ENCODE peak calls at places on chromosomes 2 and 18, in five cellular contexts. One of them, this sample, is unnamed.

GRCh38 chr2:112155331-112156151 is 17.4 kb downstream of the FBLN7 start:
- DNase-seq in GM12878: no peak
- DNase-seq in HepG2: no peak
- DNase-seq in K562: no peak
- DNase-seq in SK-N-SH: no peak
- DNase-seq in this sample: no peak

GRCh38 chr18:46518438-46518837 is 138.6 kb downstream of the LOXHD1 start:
- DNase-seq in SK-N-SH: peak
- DNase-seq in GM12878: no peak
- DNase-seq in HepG2: peak
- DNase-seq in K562: no peak
- DNase-seq in this sample: no peak

GRCh38 chr2:39408351-39409136 is 28.5 kb downstream of the MAP4K3 start:
- DNase-seq in K562: no peak
- DNase-seq in SK-N-SH: no peak
- DNase-seq in GM12878: peak
- DNase-seq in HepG2: no peak
- DNase-seq in this sample: peak

GRCh38 chr2:95203911-95204310 is 3.4 kb upstream of the ZNF892 start:
- DNase-seq in SK-N-SH: no peak
- DNase-seq in K562: no peak
- DNase-seq in HepG2: no peak
- DNase-seq in GM12878: no peak
- DNase-seq in this sample: no peak

GRCh38 chr2:97969466-97970067 is 26.2 kb downstream of the TMEM131 start:
- DNase-seq in K562: no peak
- DNase-seq in SK-N-SH: no peak
- DNase-seq in GM12878: no peak
- DNase-seq in HepG2: peak
- DNase-seq in this sample: no peak

GRCh38 chr2:190805843-190806242 is 74.8 kb upstream of the GLS start:
- DNase-seq in K562: no peak
- DNase-seq in SK-N-SH: peak
- DNase-seq in GM12878: no peak
- DNase-seq in HepG2: no peak
- DNase-seq in this sample: no peak

GRCh38 chr2:42777883-42778805 is 14.2 kb upstream of the OXER1 start:
- DNase-seq in SK-N-SH: no peak
- DNase-seq in K562: no peak
- DNase-seq in HepG2: no peak
- DNase-seq in GM12878: no peak
- DNase-seq in this sample: no peak

GRCh38 chr2:9961014-9961413 is 9.5 kb downstream of the GRHL1 start:
- DNase-seq in K562: no peak
- DNase-seq in GM12878: no peak
- DNase-seq in HepG2: no peak
- DNase-seq in SK-N-SH: peak
- DNase-seq in this sample: no peak

GRCh38 chr2:240353944-240354343 is 81.5 kb upstream of the GPC1 start:
- DNase-seq in GM12878: no peak
- DNase-seq in K562: no peak
- DNase-seq in HepG2: no peak
- DNase-seq in SK-N-SH: peak
- DNase-seq in this sample: no peak

GRCh38 chr2:29892576-29892975 is 28.8 kb downstream of the ALK start:
- DNase-seq in SK-N-SH: no peak
- DNase-seq in K562: no peak
- DNase-seq in HepG2: no peak
- DNase-seq in GM12878: no peak
- DNase-seq in this sample: no peak

GRCh38 chr2:85248741-85249524 is 78.9 kb downstream of the TGOLN2 start:
- DNase-seq in HepG2: no peak
- DNase-seq in SK-N-SH: no peak
- DNase-seq in K562: no peak
- DNase-seq in GM12878: no peak
- DNase-seq in this sample: no peak

GRCh38 chr2:122478108-122478507 is 722.7 kb downstream of the TSN start:
- DNase-seq in SK-N-SH: no peak
- DNase-seq in GM12878: no peak
- DNase-seq in HepG2: no peak
- DNase-seq in K562: no peak
- DNase-seq in this sample: no peak

GRCh38 chr2:128605421-128605820 is 286.8 kb upstream of the HS6ST1 start:
- DNase-seq in HepG2: no peak
- DNase-seq in K562: no peak
- DNase-seq in GM12878: no peak
- DNase-seq in SK-N-SH: no peak
- DNase-seq in this sample: no peak

GRCh38 chr2:130372055-130372832 is 16.4 kb downstream of the PTPN18 start:
- DNase-seq in GM12878: no peak
- DNase-seq in K562: peak
- DNase-seq in HepG2: no peak
- DNase-seq in SK-N-SH: peak
- DNase-seq in this sample: peak

GRCh38 chr2:38116762-38117161 is 40.8 kb upstream of the CYP1B1 start:
- DNase-seq in K562: no peak
- DNase-seq in HepG2: no peak
- DNase-seq in SK-N-SH: no peak
- DNase-seq in GM12878: no peak
- DNase-seq in this sample: no peak

GRCh38 chr18:58381676-58382411 is 247.0 kb downstream of the ALPK2 start:
- DNase-seq in HepG2: no peak
- DNase-seq in SK-N-SH: no peak
- DNase-seq in K562: no peak
- DNase-seq in GM12878: no peak
- DNase-seq in this sample: no peak

GRCh38 chr2:54558188-54558975 is 102.3 kb downstream of the SPTBN1 start:
- DNase-seq in GM12878: no peak
- DNase-seq in SK-N-SH: peak
- DNase-seq in K562: peak
- DNase-seq in HepG2: peak
- DNase-seq in this sample: peak

GRCh38 chr2:162233197-162233596 is 10.0 kb downstream of the FAP start:
- DNase-seq in SK-N-SH: no peak
- DNase-seq in GM12878: no peak
- DNase-seq in K562: no peak
- DNase-seq in HepG2: no peak
- DNase-seq in this sample: peak

GRCh38 chr2:86087936-86088850 is 17.5 kb downstream of the POLR1A start:
- DNase-seq in HepG2: no peak
- DNase-seq in K562: peak
- DNase-seq in SK-N-SH: peak
- DNase-seq in GM12878: no peak
- DNase-seq in this sample: no peak

GRCh38 chr2:204722691-204723090 is 177.4 kb downstream of the PARD3B start:
- DNase-seq in GM12878: no peak
- DNase-seq in K562: no peak
- DNase-seq in HepG2: no peak
- DNase-seq in SK-N-SH: no peak
- DNase-seq in this sample: no peak

GRCh38 chr2:88081924-88082609 is 14.4 kb downstream of the SMYD1 start:
- DNase-seq in K562: no peak
- DNase-seq in HepG2: no peak
- DNase-seq in GM12878: no peak
- DNase-seq in SK-N-SH: no peak
- DNase-seq in this sample: no peak

GRCh38 chr2:198448803-198449202 is 644.4 kb downstream of the PLCL1 start:
- DNase-seq in GM12878: no peak
- DNase-seq in K562: no peak
- DNase-seq in SK-N-SH: no peak
- DNase-seq in HepG2: no peak
- DNase-seq in this sample: no peak

GRCh38 chr2:88187038-88187676 is 17.0 kb downstream of the THNSL2 start:
- DNase-seq in SK-N-SH: peak
- DNase-seq in HepG2: peak
- DNase-seq in K562: peak
- DNase-seq in GM12878: no peak
- DNase-seq in this sample: no peak

GRCh38 chr2:221377597-221377996 is 194.5 kb downstream of the EPHA4 start:
- DNase-seq in K562: no peak
- DNase-seq in GM12878: peak
- DNase-seq in SK-N-SH: no peak
- DNase-seq in HepG2: no peak
- DNase-seq in this sample: no peak

GRCh38 chr2:105836840-105837692 is 92.4 kb downstream of the NCK2 start:
- DNase-seq in K562: no peak
- DNase-seq in SK-N-SH: no peak
- DNase-seq in GM12878: no peak
- DNase-seq in HepG2: no peak
- DNase-seq in this sample: no peak

GRCh38 chr2:225282858-225283693 is 116.4 kb upstream of the NYAP2 start:
- DNase-seq in K562: peak
- DNase-seq in GM12878: no peak
- DNase-seq in HepG2: peak
- DNase-seq in SK-N-SH: peak
- DNase-seq in this sample: peak

GRCh38 chr2:135744761-135745314 is 3.2 kb downstream of the UBXN4 start:
- DNase-seq in SK-N-SH: peak
- DNase-seq in HepG2: peak
- DNase-seq in K562: peak
- DNase-seq in GM12878: no peak
- DNase-seq in this sample: peak

GRCh38 chr18:9971313-9971920 is 57.6 kb downstream of the VAPA start:
- DNase-seq in SK-N-SH: peak
- DNase-seq in HepG2: peak
- DNase-seq in GM12878: peak
- DNase-seq in K562: peak
- DNase-seq in this sample: peak

GRCh38 chr18:12657849-12658829 is at the start of gene SPIRE1:
- DNase-seq in SK-N-SH: peak
- DNase-seq in HepG2: peak
- DNase-seq in GM12878: no peak
- DNase-seq in K562: peak
- DNase-seq in this sample: peak

GRCh38 chr18:38930881-38931753 is 1365.5 kb upstream of the CELF4 start:
- DNase-seq in K562: no peak
- DNase-seq in HepG2: no peak
- DNase-seq in GM12878: no peak
- DNase-seq in SK-N-SH: no peak
- DNase-seq in this sample: no peak

GRCh38 chr2:210363261-210363660 is 48.3 kb upstream of the MYL1 start:
- DNase-seq in HepG2: peak
- DNase-seq in K562: no peak
- DNase-seq in SK-N-SH: no peak
- DNase-seq in GM12878: no peak
- DNase-seq in this sample: no peak
- TF ChIP-seq CTCF in HepG2: peak
- TF ChIP-seq CTCF in K562: no peak
- TF ChIP-seq CTCF in SK-N-SH: peak
- TF ChIP-seq CTCF in GM12878: peak
- TF ChIP-seq CTCF in this sample: no peak

GRCh38 chr2:63719052-63719451 is 122.6 kb upstream of the UGP2 start:
- DNase-seq in HepG2: no peak
- DNase-seq in K562: no peak
- DNase-seq in GM12878: no peak
- DNase-seq in SK-N-SH: no peak
- DNase-seq in this sample: no peak
- H3K27ac ChIP-seq in HepG2: no peak
- H3K27ac ChIP-seq in K562: no peak
- H3K27ac ChIP-seq in GM12878: no peak
- H3K27ac ChIP-seq in SK-N-SH: no peak
- H3K27ac ChIP-seq in this sample: no peak

DNA sequence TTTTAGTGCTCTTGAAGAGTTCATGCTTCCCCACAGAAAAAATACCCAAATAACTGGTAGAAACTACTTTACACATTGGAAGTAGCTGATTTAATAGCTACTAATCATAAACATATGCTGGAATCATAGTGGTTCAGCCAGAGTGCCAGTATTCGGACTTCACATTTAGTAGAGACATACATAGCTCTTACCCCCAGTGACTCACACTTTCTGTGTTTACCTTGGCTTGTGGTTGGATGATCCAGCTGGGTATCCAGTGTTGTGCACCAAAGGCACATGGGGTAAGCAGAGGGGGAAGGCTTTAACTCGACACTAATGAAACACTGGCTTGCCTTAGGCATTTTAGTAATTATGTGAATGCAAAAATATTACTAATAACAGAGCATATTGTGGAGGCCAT is 18.1 kb downstream of the ARHGAP28 start:
- DNase-seq in K562: no peak
- DNase-seq in GM12878: no peak
- DNase-seq in HepG2: no peak
- DNase-seq in SK-N-SH: no peak
- DNase-seq in this sample: no peak
- TF ChIP-seq GABPA in K562: no peak
- TF ChIP-seq GABPA in GM12878: no peak
- TF ChIP-seq GABPA in HepG2: no peak
- TF ChIP-seq GABPA in SK-N-SH: no peak
- TF ChIP-seq GABPA in this sample: no peak

GRCh38 chr18:26624443-26624842 is 76.1 kb upstream of the KCTD1 start:
- DNase-seq in HepG2: no peak
- DNase-seq in SK-N-SH: no peak
- DNase-seq in K562: no peak
- DNase-seq in GM12878: no peak
- DNase-seq in this sample: no peak

GRCh38 chr18:26617151-26617554 is 68.8 kb upstream of the KCTD1 start:
- DNase-seq in SK-N-SH: no peak
- DNase-seq in K562: no peak
- DNase-seq in HepG2: peak
- DNase-seq in GM12878: no peak
- DNase-seq in this sample: no peak

GRCh38 chr18:26618130-26618529 is 69.8 kb upstream of the KCTD1 start:
- DNase-seq in K562: no peak
- DNase-seq in HepG2: no peak
- DNase-seq in GM12878: no peak
- DNase-seq in SK-N-SH: no peak
- DNase-seq in this sample: no peak

GRCh38 chr18:26619350-26619749 is 71.0 kb upstream of the KCTD1 start:
- DNase-seq in HepG2: no peak
- DNase-seq in SK-N-SH: no peak
- DNase-seq in GM12878: no peak
- DNase-seq in K562: no peak
- DNase-seq in this sample: no peak

GRCh38 chr18:26621161-26622026 is 73.0 kb upstream of the KCTD1 start:
- DNase-seq in HepG2: peak
- DNase-seq in SK-N-SH: peak
- DNase-seq in K562: peak
- DNase-seq in GM12878: no peak
- DNase-seq in this sample: peak
- TF ChIP-seq CTCF in HepG2: peak
- TF ChIP-seq CTCF in SK-N-SH: peak
- TF ChIP-seq CTCF in K562: peak
- TF ChIP-seq CTCF in GM12878: peak
- TF ChIP-seq CTCF in this sample: peak

This sample was measured in HL-60.